ENCODE peak calls at places on chromosomes 5 and 9, in five cellular contexts. One of them, this sample, is unnamed. For H3K27me3, the result is how much of the 10 kb centered on the place peaks cover.

GRCh38 chr9:72864327-72864726 is 88.5 kb downstream of the ALDH1A1 start:
- DNase-seq in hepatocyte: peak
- DNase-seq in stomach: no peak
- DNase-seq in HL-60: no peak
- DNase-seq in SK-N-SH: no peak
- DNase-seq in this sample: no peak

GRCh38 chr5:56535347-56535746 is 280.0 kb upstream of the MAP3K1 start:
- DNase-seq in SK-N-SH: no peak
- DNase-seq in stomach: no peak
- DNase-seq in HL-60: no peak
- DNase-seq in hepatocyte: no peak
- DNase-seq in this sample: peak

GRCh38 chr9:119370816-119371215 is 1.6 kb upstream of the BRINP1 start:
- DNase-seq in stomach: no peak
- DNase-seq in hepatocyte: peak
- DNase-seq in SK-N-SH: no peak
- DNase-seq in HL-60: no peak
- DNase-seq in this sample: peak

GRCh38 chr5:179345429-179346321 is at the start of gene ADAMTS2:
- DNase-seq in SK-N-SH: peak
- DNase-seq in stomach: peak
- DNase-seq in hepatocyte: peak
- DNase-seq in HL-60: peak
- DNase-seq in this sample: no peak

GRCh38 chr5:9624196-9624947 is 5.8 kb downstream of the TAS2R1 start:
- DNase-seq in hepatocyte: no peak
- DNase-seq in HL-60: no peak
- DNase-seq in stomach: no peak
- DNase-seq in SK-N-SH: no peak
- DNase-seq in this sample: no peak

GRCh38 chr5:87069974-87070608 is 197.6 kb upstream of the RASA1 start:
- DNase-seq in SK-N-SH: no peak
- DNase-seq in stomach: no peak
- DNase-seq in hepatocyte: peak
- DNase-seq in HL-60: no peak
- DNase-seq in this sample: peak

GRCh38 chr5:107389130-107389553 is 281.6 kb downstream of the EFNA5 start:
- DNase-seq in HL-60: no peak
- DNase-seq in SK-N-SH: no peak
- DNase-seq in hepatocyte: no peak
- DNase-seq in stomach: peak
- DNase-seq in this sample: peak

GRCh38 chr9:122265265-122265900 is 701 bp downstream of the MRRF start:
- DNase-seq in HL-60: peak
- DNase-seq in stomach: no peak
- DNase-seq in hepatocyte: peak
- DNase-seq in SK-N-SH: no peak
- DNase-seq in this sample: peak

GRCh38 chr5:175681975-175682354 is 24.1 kb downstream of the HRH2 start:
- DNase-seq in SK-N-SH: no peak
- DNase-seq in hepatocyte: no peak
- DNase-seq in stomach: no peak
- DNase-seq in HL-60: no peak
- DNase-seq in this sample: no peak

GRCh38 chr5:69019665-69020064 is 74.1 kb upstream of the SLC30A5 start:
- DNase-seq in hepatocyte: no peak
- DNase-seq in HL-60: no peak
- DNase-seq in SK-N-SH: no peak
- DNase-seq in stomach: no peak
- DNase-seq in this sample: no peak

GRCh38 chr5:79806741-79807140 is 117.1 kb downstream of the CMYA5 start:
- DNase-seq in HL-60: no peak
- DNase-seq in SK-N-SH: no peak
- DNase-seq in hepatocyte: no peak
- DNase-seq in stomach: no peak
- DNase-seq in this sample: no peak

GRCh38 chr5:33261747-33262146 is 179.0 kb upstream of the TARS1 start:
- DNase-seq in stomach: no peak
- DNase-seq in hepatocyte: no peak
- DNase-seq in SK-N-SH: no peak
- DNase-seq in HL-60: no peak
- DNase-seq in this sample: no peak

GRCh38 chr5:88756953-88757352 is 126.0 kb downstream of the MEF2C start:
- DNase-seq in HL-60: no peak
- DNase-seq in SK-N-SH: no peak
- DNase-seq in stomach: no peak
- DNase-seq in hepatocyte: no peak
- DNase-seq in this sample: no peak

GRCh38 chr9:125541840-125542243 is 165.2 kb downstream of the MAPKAP1 start:
- DNase-seq in SK-N-SH: peak
- DNase-seq in stomach: no peak
- DNase-seq in hepatocyte: no peak
- DNase-seq in HL-60: no peak
- DNase-seq in this sample: no peak

GRCh38 chr5:60271517-60271916 is 378.0 kb upstream of the PDE4D start:
- DNase-seq in SK-N-SH: no peak
- DNase-seq in hepatocyte: no peak
- DNase-seq in HL-60: no peak
- DNase-seq in stomach: no peak
- DNase-seq in this sample: no peak

GRCh38 chr5:76547242-76547890 is 75.8 kb downstream of the F2RL2 start:
- DNase-seq in stomach: no peak
- DNase-seq in SK-N-SH: no peak
- DNase-seq in HL-60: no peak
- DNase-seq in hepatocyte: peak
- DNase-seq in this sample: peak

GRCh38 chr5:10045376-10045775 is 204.3 kb downstream of the ATPSCKMT start:
- DNase-seq in HL-60: no peak
- DNase-seq in SK-N-SH: no peak
- DNase-seq in hepatocyte: no peak
- DNase-seq in stomach: no peak
- DNase-seq in this sample: no peak

GRCh38 chr9:111034573-111035539 is 3.4 kb downstream of the LPAR1 start:
- DNase-seq in SK-N-SH: no peak
- DNase-seq in HL-60: peak
- DNase-seq in stomach: no peak
- DNase-seq in hepatocyte: no peak
- DNase-seq in this sample: no peak

GRCh38 chr5:39757121-39757520 is 332.3 kb upstream of the DAB2 start:
- DNase-seq in SK-N-SH: no peak
- DNase-seq in HL-60: no peak
- DNase-seq in stomach: no peak
- DNase-seq in hepatocyte: no peak
- DNase-seq in this sample: no peak

GRCh38 chr9:101977614-101978210 is 239.3 kb upstream of the GRIN3A start:
- DNase-seq in HL-60: no peak
- DNase-seq in stomach: no peak
- DNase-seq in SK-N-SH: peak
- DNase-seq in hepatocyte: peak
- DNase-seq in this sample: peak

GRCh38 chr9:121299467-121300282 is 31.7 kb downstream of the GSN start:
- DNase-seq in HL-60: no peak
- DNase-seq in hepatocyte: peak
- DNase-seq in stomach: peak
- DNase-seq in SK-N-SH: peak
- DNase-seq in this sample: no peak

GRCh38 chr5:9265391-9266287 is 280.2 kb downstream of the SEMA5A start:
- DNase-seq in SK-N-SH: no peak
- DNase-seq in stomach: no peak
- DNase-seq in hepatocyte: peak
- DNase-seq in HL-60: no peak
- DNase-seq in this sample: peak

GRCh38 chr5:8805653-8806052 is 740.2 kb downstream of the SEMA5A start:
- DNase-seq in hepatocyte: no peak
- DNase-seq in SK-N-SH: no peak
- DNase-seq in stomach: no peak
- DNase-seq in HL-60: no peak
- DNase-seq in this sample: no peak

GRCh38 chr5:29161399-29161798 is 2032.1 kb upstream of the CDH6 start:
- DNase-seq in hepatocyte: no peak
- DNase-seq in stomach: no peak
- DNase-seq in HL-60: no peak
- DNase-seq in SK-N-SH: no peak
- DNase-seq in this sample: no peak

GRCh38 chr9:117156150-117156688 is 258.6 kb downstream of the ASTN2 start:
- DNase-seq in SK-N-SH: no peak
- DNase-seq in HL-60: no peak
- DNase-seq in stomach: no peak
- DNase-seq in hepatocyte: no peak
- DNase-seq in this sample: peak

GRCh38 chr9:618478-618877 is 223.0 kb upstream of the DMRT1 start:
- DNase-seq in stomach: no peak
- DNase-seq in HL-60: no peak
- DNase-seq in SK-N-SH: no peak
- DNase-seq in hepatocyte: no peak
- DNase-seq in this sample: peak

DNA sequence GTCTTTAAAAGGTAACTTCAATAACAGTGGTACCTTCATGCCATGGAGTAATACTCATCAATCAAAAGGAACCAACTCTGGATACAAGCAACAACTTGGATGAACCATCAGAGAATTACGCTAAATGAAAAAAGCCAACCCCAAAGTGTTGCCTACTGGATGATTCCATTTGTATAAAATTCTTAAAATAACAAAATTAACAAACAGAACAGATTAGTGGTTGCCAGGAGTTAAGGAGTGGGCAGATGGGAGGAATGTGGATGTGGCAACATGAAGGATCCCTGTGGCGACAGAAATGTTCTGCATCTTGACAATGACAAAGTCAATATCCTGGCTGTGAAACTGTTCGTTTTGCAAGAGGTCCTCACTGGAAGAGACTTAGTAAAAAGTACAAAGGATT is 50.5 kb downstream of the SPTLC1 start:
- DNase-seq in stomach: no peak
- DNase-seq in hepatocyte: no peak
- DNase-seq in SK-N-SH: no peak
- DNase-seq in HL-60: no peak
- DNase-seq in this sample: no peak
- TF ChIP-seq CTCF in stomach: no peak
- TF ChIP-seq CTCF in hepatocyte: no peak
- TF ChIP-seq CTCF in SK-N-SH: no peak
- TF ChIP-seq CTCF in HL-60: no peak
- TF ChIP-seq CTCF in this sample: no peak

GRCh38 chr9:137236936-137237421 is 4.1 kb upstream of the TUBB4B start:
- DNase-seq in HL-60: no peak
- DNase-seq in SK-N-SH: no peak
- DNase-seq in hepatocyte: no peak
- DNase-seq in stomach: no peak
- DNase-seq in this sample: no peak
- H3K4me3 ChIP-seq in HL-60: peak
- H3K4me3 ChIP-seq in SK-N-SH: no peak
- H3K4me3 ChIP-seq in hepatocyte: no peak
- H3K4me3 ChIP-seq in stomach: peak
- H3K4me3 ChIP-seq in this sample: no peak

GRCh38 chr5:150164640-150165039 is 1.9 kb upstream of the CDX1 start:
- DNase-seq in HL-60: no peak
- DNase-seq in hepatocyte: no peak
- DNase-seq in stomach: no peak
- DNase-seq in SK-N-SH: no peak
- DNase-seq in this sample: no peak
- H3K27me3 ChIP-seq in HL-60: under half
- H3K27me3 ChIP-seq in hepatocyte: under half
- H3K27me3 ChIP-seq in stomach: under half
- H3K27me3 ChIP-seq in SK-N-SH: under half
- H3K27me3 ChIP-seq in this sample: under half

GRCh38 chr5:135977375-135977928 is 22.7 kb upstream of the LECT2 start:
- DNase-seq in stomach: peak
- DNase-seq in HL-60: no peak
- DNase-seq in hepatocyte: peak
- DNase-seq in SK-N-SH: no peak
- DNase-seq in this sample: peak
- TF ChIP-seq CTCF in stomach: peak
- TF ChIP-seq CTCF in HL-60: no peak
- TF ChIP-seq CTCF in hepatocyte: peak
- TF ChIP-seq CTCF in SK-N-SH: peak
- TF ChIP-seq CTCF in this sample: peak

DNA sequence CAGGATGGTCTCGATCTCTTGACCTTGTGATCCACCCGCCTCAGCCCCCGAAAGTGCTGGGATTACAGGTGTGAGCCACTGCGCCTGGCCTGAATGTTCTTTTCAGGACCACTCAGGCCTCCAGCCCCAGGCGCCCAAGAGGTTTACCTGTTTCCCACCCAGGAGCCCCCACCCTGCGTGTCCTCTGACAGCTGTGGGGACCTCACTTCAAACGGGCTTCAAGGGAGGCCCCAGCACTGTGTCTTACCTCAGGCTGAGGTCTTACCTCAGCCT is 19.1 kb upstream of the SLC6A19 start:
- DNase-seq in hepatocyte: no peak
- DNase-seq in stomach: no peak
- DNase-seq in HL-60: no peak
- DNase-seq in SK-N-SH: no peak
- DNase-seq in this sample: no peak
- H3K4me3 ChIP-seq in hepatocyte: no peak
- H3K4me3 ChIP-seq in stomach: peak
- H3K4me3 ChIP-seq in HL-60: no peak
- H3K4me3 ChIP-seq in SK-N-SH: no peak
- H3K4me3 ChIP-seq in this sample: no peak

GRCh38 chr9:109602987-109603386 is 104.9 kb upstream of the PTPN3 start:
- DNase-seq in HL-60: no peak
- DNase-seq in SK-N-SH: no peak
- DNase-seq in hepatocyte: no peak
- DNase-seq in stomach: no peak
- DNase-seq in this sample: peak

GRCh38 chr9:109600142-109600541 is 102.0 kb upstream of the PTPN3 start:
- DNase-seq in SK-N-SH: no peak
- DNase-seq in stomach: no peak
- DNase-seq in hepatocyte: peak
- DNase-seq in HL-60: no peak
- DNase-seq in this sample: peak

GRCh38 chr9:109599131-109599530 is 101.0 kb upstream of the PTPN3 start:
- DNase-seq in HL-60: no peak
- DNase-seq in stomach: no peak
- DNase-seq in hepatocyte: no peak
- DNase-seq in SK-N-SH: no peak
- DNase-seq in this sample: no peak

GRCh38 chr9:109604036-109604600 is 106.0 kb upstream of the PTPN3 start:
- DNase-seq in hepatocyte: no peak
- DNase-seq in SK-N-SH: no peak
- DNase-seq in stomach: no peak
- DNase-seq in HL-60: no peak
- DNase-seq in this sample: no peak

DNA sequence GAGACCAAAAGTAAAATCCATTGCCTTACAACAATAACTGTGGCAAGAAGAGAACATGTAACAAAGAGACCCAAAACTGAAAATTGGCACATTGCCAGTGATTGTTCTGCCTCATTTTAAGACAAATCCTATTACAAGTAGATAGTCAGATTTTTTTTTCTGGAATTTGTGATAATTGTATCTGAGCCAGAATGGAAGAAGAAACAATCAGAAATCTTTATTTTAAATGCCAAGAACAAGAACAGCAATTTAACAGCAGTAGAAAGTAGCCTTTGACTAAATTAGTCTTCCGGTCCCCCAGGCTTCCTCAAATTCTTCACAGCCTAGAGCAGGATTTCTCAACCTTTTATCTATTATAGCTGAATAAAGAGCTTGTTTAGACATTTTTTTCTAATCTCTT is 106.7 kb upstream of the PTPN3 start:
- DNase-seq in stomach: no peak
- DNase-seq in SK-N-SH: no peak
- DNase-seq in HL-60: no peak
- DNase-seq in hepatocyte: no peak
- DNase-seq in this sample: no peak
- H3K27me3 ChIP-seq in stomach: under half
- H3K27me3 ChIP-seq in SK-N-SH: under half
- H3K27me3 ChIP-seq in HL-60: under half
- H3K27me3 ChIP-seq in hepatocyte: under half
- H3K27me3 ChIP-seq in this sample: under half

GRCh38 chr5:116032094-116032517 is at the start of gene ARL14EPL:
- DNase-seq in HL-60: peak
- DNase-seq in SK-N-SH: peak
- DNase-seq in hepatocyte: peak
- DNase-seq in stomach: peak
- DNase-seq in this sample: peak
- TF ChIP-seq CTCF in HL-60: no peak
- TF ChIP-seq CTCF in SK-N-SH: peak
- TF ChIP-seq CTCF in hepatocyte: peak
- TF ChIP-seq CTCF in stomach: no peak
- TF ChIP-seq CTCF in this sample: no peak

This sample was measured in bronchial epithelial cell.